ENCODE peak calls at places on chromosome 3, in seven cellular contexts. B is H9, N is HCT116, A is PC-3, C is trophoblast cell, L is neural progenitor cell, V is neuronal stem cell. T is an unnamed sample. For H3K4me1 and H3K27me3, the result is how much of the 10 kb centered on the place peaks cover.

GRCh38 chr3:20575153-20575552 is 389.1 kb upstream of the SGO1 start:
- DNase-seq in B (no peak), N (no peak), A (peak), C (no peak), L (peak), V (no peak), T (peak)

GRCh38 chr3:114856867-114857266 is 290.2 kb downstream of the ZBTB20 start:
- DNase-seq in B (no peak), N (no peak), A (no peak), C (no peak), L (no peak), V (no peak), T (no peak)

GRCh38 chr3:143731776-143732175 is 116.5 kb downstream of the SLC9A9 start:
- DNase-seq in B (no peak), N (no peak), A (no peak), C (no peak), L (no peak), V (no peak), T (no peak)

GRCh38 chr3:130014526-130014925 is 40.0 kb downstream of the TRH start:
- DNase-seq in B (no peak), N (no peak), A (no peak), C (peak), L (no peak), V (no peak), T (peak)

GRCh38 chr3:40287248-40287647 is 22.3 kb upstream of the EIF1B start:
- DNase-seq in B (no peak), N (no peak), A (no peak), C (no peak), L (no peak), V (no peak), T (no peak)

GRCh38 chr3:182479766-182480336 is 313.5 kb upstream of the ATP11B start:
- DNase-seq in B (no peak), N (no peak), A (no peak), C (no peak), L (no peak), V (no peak), T (no peak)

GRCh38 chr3:125151916-125152315 is 60.6 kb downstream of the SLC12A8 start:
- DNase-seq in B (no peak), N (no peak), A (no peak), C (no peak), L (no peak), V (no peak), T (peak)

GRCh38 chr3:139934557-139935070 is 371 bp upstream of the CLSTN2 start:
- DNase-seq in B (peak), N (no peak), A (no peak), C (peak), L (peak), V (peak), T (peak)

GRCh38 chr3:156252656-156253055 is 132.3 kb downstream of the KCNAB1 start:
- DNase-seq in B (no peak), N (no peak), A (no peak), C (no peak), L (peak), V (peak), T (peak)

GRCh38 chr3:39812537-39812936 is 3.1 kb downstream of the MYRIP start:
- DNase-seq in B (no peak), N (no peak), A (no peak), C (no peak), L (peak), V (no peak), T (no peak)

GRCh38 chr3:58564054-58564453 is 13.1 kb downstream of the FAM107A start:
- DNase-seq in B (no peak), N (no peak), A (no peak), C (no peak), L (no peak), V (no peak), T (no peak)

GRCh38 chr3:60086811-60087210 is 1037.0 kb upstream of the CFAP20DC start:
- DNase-seq in B (no peak), N (peak), A (peak), C (peak), L (no peak), V (no peak), T (peak)

GRCh38 chr3:42600958-42601675 is 631 bp downstream of the NKTR start:
- DNase-seq in B (peak), N (no peak), A (peak), C (peak), L (peak), V (no peak), T (peak)

GRCh38 chr3:17207979-17208378 is 323.2 kb downstream of the PLCL2 start:
- DNase-seq in B (no peak), N (no peak), A (no peak), C (no peak), L (no peak), V (no peak), T (no peak)

GRCh38 chr3:98733055-98733777 is 29.9 kb upstream of the ST3GAL6 start:
- DNase-seq in B (no peak), N (no peak), A (peak), C (no peak), L (peak), V (peak), T (peak)

GRCh38 chr3:97658670-97659285 is 105.8 kb upstream of the ARL6 start:
- DNase-seq in B (no peak), N (peak), A (peak), C (no peak), L (peak), V (peak), T (peak)

GRCh38 chr3:142977399-142977728 is 13.9 kb upstream of the PAQR9 start:
- DNase-seq in B (no peak), N (no peak), A (peak), C (no peak), L (no peak), V (no peak), T (no peak)

GRCh38 chr3:124364230-124365022 is 365.8 kb upstream of the UMPS start:
- DNase-seq in B (no peak), N (no peak), A (no peak), C (no peak), L (no peak), V (no peak), T (peak)

GRCh38 chr3:183826448-183826847 is 1.1 kb upstream of the MAP6D1 start:
- DNase-seq in B (no peak), N (no peak), A (no peak), C (no peak), L (no peak), V (no peak), T (no peak)

GRCh38 chr3:63478962-63479660 is 173.4 kb upstream of the SNTN start:
- DNase-seq in B (no peak), N (no peak), A (no peak), C (no peak), L (no peak), V (no peak), T (no peak)

GRCh38 chr3:127702151-127702578 is 29.4 kb downstream of the ABTB1 start:
- DNase-seq in B (no peak), N (no peak), A (no peak), C (no peak), L (no peak), V (no peak), T (no peak)

GRCh38 chr3:37161351-37161750 is 13.0 kb downstream of the LRRFIP2 start:
- DNase-seq in B (no peak), N (no peak), A (no peak), C (no peak), L (no peak), V (no peak), T (no peak)

GRCh38 chr3:149813367-149814281 is 609 bp downstream of the RNF13 start:
- DNase-seq in B (peak), N (no peak), A (peak), C (peak), L (peak), V (peak), T (peak)

GRCh38 chr3:37054370-37054769 is 61.1 kb downstream of the MLH1 start:
- DNase-seq in B (no peak), N (peak), A (peak), C (no peak), L (no peak), V (no peak), T (peak)

GRCh38 chr3:161674402-161674801 is 177.8 kb downstream of the OTOL1 start:
- DNase-seq in B (no peak), N (no peak), A (no peak), C (no peak), L (no peak), V (no peak), T (no peak)

GRCh38 chr3:46098319-46098761 is 71.1 kb upstream of the XCR1 start:
- DNase-seq in B (no peak), N (no peak), A (peak), C (no peak), L (no peak), V (no peak), T (peak)
- H2AFZ ChIP-seq in B (no peak), N (no peak), A (peak), C (no peak), L (no peak), V (no peak), T (no peak)

GRCh38 chr3:47404420-47404819 is 23.6 kb downstream of the PTPN23 start:
- DNase-seq in B (no peak), N (no peak), A (no peak), C (no peak), L (no peak), V (no peak), T (no peak)
- H3K4me1 ChIP-seq in B (under half), N (under half), A (under half), C (under half), L (under half), V (under half), T (under half)

GRCh38 chr3:196942226-196942914 is at the start of gene NCBP2:
- DNase-seq in B (peak), N (peak), A (peak), C (peak), L (peak), V (peak), T (peak)
- H3K27me3 ChIP-seq in B (under half), N (under half), A (under half), C (under half), L (under half), V (under half), T (under half)

GRCh38 chr3:172003146-172003545 is 36.2 kb upstream of the FNDC3B start:
- DNase-seq in B (no peak), N (no peak), A (no peak), C (no peak), L (no peak), V (no peak), T (no peak)

GRCh38 chr3:172007065-172007370 is 32.4 kb upstream of the FNDC3B start:
- DNase-seq in B (no peak), N (no peak), A (no peak), C (peak), L (no peak), V (no peak), T (no peak)

DNA sequence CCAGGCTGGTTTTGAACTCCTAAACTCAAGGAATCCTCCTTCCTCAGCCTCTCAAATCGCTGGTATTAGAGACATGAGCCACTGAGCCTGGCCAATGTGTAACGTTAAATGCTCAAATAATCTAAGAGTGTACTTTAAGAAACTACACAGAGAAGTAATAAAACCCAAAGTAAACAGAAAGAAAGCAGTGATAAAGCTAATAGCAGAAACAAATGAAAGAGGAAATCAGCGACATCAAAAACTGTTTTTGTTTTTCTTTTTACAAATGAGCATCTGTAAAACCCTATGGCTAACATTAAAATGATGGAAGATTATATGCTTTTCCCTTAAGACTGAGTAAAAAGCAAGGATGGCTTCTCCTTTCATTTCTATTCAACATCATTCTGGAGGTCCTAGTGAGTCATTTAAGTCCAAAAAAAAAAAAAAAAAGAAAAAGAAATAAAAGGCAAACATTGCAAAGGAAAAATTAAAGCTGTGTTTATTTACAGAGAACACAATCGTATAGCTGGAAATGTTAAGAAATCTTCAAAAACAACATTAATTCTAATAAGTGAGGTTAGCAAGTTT is 36.8 kb upstream of the FNDC3B start:
- DNase-seq in B (no peak), N (no peak), A (no peak), C (no peak), L (no peak), V (no peak), T (no peak)
- H2AFZ ChIP-seq in B (no peak), N (no peak), A (peak), C (no peak), L (no peak), V (no peak), T (no peak)

DNA sequence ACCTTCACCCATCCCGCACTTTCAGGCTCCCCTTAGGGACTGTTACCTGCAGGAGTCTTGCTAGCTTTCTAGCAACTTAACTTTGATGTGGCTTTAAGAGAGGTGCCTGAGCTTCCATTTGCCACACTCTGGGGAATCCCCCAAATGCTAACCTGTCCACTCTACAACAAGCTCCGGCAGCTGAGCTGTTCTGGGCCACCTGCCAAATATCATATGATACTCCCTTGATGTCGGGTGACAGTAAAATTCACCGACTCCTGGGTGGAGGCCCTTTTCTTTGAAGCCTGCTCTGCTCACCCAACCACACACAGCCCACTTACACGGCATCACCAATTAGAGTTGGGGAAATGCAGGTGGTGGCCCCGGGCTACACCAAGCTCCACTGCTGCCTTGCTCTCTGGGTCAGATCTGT is 38.0 kb upstream of the XCR1 start:
- DNase-seq in B (no peak), N (peak), A (peak), C (no peak), L (no peak), V (no peak), T (no peak)
- H3K4me1 ChIP-seq in B (under half), N (under half), A (under half), C (under half), L (under half), V (under half), T (under half)

DNA sequence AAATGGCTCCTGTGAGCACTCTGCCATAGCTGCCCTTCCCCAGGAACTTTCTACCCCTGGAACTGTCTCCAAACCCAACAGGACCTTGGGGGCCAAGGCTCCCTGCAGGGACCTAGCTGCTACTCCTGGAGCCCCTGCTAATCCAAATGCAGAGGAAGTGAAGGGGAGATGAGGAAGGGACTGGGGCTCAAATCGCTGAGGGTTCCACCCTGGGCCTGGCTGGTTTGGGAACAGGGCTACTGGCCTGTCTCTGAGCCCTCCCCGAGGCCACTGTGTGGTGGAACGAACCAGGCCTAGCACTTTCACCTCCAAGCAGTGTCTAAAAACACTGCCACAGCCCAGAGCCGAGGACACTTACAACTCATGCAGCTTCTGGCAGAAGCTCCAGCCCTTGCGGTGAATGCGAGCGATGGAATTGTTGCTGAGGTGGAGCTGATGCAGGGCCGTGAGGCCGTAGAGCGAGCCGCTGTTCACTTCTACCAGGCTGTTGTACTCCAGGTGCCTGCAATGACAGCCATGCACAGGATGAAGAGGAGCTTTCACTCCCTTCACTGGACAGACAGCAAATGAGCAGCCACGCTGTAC is 91.0 kb downstream of the LRIG1 start:
- DNase-seq in B (no peak), N (no peak), A (no peak), C (no peak), L (no peak), V (no peak), T (no peak)
- H3K27me3 ChIP-seq in B (under half), N (under half), A (under half), C (under half), L (under half), V (under half), T (under half)

DNA sequence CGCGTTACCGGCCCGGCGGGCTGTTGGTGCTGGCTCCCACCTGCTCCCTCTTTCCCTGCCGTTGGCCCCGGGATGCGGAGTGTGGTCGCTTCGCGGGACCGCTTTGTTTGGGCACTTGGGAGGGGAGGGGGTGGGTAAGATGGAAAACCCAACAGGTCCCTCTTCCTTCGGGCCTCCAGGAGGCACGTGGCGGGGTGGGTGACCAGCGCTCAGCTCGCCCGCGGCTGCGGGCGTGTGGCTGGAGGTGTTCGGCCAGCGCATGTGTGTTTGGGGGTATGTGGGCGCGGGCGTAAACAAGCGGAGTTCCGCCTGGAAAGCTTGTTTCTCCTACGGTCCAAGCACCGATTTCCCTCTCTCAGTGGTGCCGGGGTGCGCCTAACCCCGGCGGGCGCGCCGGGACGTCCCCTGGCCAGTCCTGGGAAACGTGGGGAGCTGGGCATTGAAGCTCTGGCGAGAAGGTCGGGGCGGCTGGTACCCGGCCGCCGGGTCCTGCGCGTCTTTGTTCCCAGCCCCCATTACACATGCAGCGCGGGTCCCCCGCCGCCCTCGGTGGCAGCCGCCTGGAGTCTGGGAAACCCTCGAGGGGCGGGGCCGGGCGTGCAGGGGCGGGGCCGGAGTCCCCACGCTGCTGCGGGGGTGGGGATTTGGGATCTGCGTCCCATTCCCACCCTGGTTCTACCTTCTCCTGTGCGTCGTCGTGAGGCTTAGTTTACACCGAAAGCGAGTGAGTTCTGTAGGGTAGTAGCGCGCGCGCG is 1.4 kb downstream of the ACVR2B start:
- DNase-seq in B (peak), N (no peak), A (peak), C (peak), L (peak), V (peak), T (peak)
- H2AFZ ChIP-seq in B (no peak), N (no peak), A (peak), C (peak), L (no peak), V (peak), T (peak)

GRCh38 chr3:15903164-15903563 is 105.4 kb upstream of the ANKRD28 start:
- DNase-seq in B (no peak), N (no peak), A (no peak), C (no peak), L (no peak), V (no peak), T (peak)

GRCh38 chr3:15903776-15904720 is 106.3 kb upstream of the ANKRD28 start:
- DNase-seq in B (no peak), N (no peak), A (peak), C (no peak), L (no peak), V (no peak), T (no peak)

GRCh38 chr3:15899438-15899837 is 101.7 kb upstream of the ANKRD28 start:
- DNase-seq in B (no peak), N (peak), A (peak), C (no peak), L (no peak), V (no peak), T (peak)

DNA sequence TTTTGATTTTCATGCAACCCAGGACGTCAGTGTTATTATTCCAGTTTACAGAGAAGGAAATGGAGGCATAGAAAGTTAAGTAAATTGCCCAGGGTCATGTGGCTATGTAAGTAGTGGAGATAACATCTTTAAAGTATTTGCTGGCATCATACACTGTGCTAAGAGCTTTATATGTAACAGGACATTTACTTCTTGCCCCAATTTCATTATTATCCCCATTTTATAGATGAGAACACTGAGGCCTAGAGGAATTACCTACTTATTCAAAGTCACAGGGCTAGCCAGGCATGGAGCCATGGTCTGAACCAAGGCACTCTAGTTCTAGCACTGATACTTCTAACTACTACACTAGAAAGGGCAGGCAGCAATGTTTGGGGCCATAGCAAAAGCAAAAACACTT is 107.3 kb upstream of the ANKRD28 start:
- DNase-seq in B (no peak), N (no peak), A (no peak), C (no peak), L (no peak), V (no peak), T (no peak)
- H3K4me1 ChIP-seq in B (under half), N (under half), A (under half), C (under half), L (under half), V (under half), T (under half)

GRCh38 chr3:175381685-175382084 is 522.6 kb downstream of the NAALADL2 start:
- DNase-seq in B (no peak), N (no peak), A (no peak), C (no peak), L (peak), V (no peak), T (no peak)
- H3K27me3 ChIP-seq in B (under half), N (under half), A (under half), C (under half), L (under half), V (under half), T (under half)

GRCh38 chr3:181330821-181331563 is 341.5 kb upstream of the DNAJC19 start:
- DNase-seq in B (no peak), N (no peak), A (no peak), C (no peak), L (no peak), V (no peak), T (peak)
- H2AFZ ChIP-seq in B (no peak), N (no peak), A (no peak), C (no peak), L (no peak), V (no peak), T (no peak)